ENCODE peak calls at places on chromosome 1, in five cellular contexts. Q is SK-N-SH, J is K562, Z is NT2/D1, Y is H1. B is an unnamed sample.

GRCh38 chr1:64881281-64881680 is 85.1 kb downstream of the JAK1 start:
- DNase-seq in Q (no peak), J (no peak), Z (no peak), Y (no peak), B (no peak)

GRCh38 chr1:54701996-54702395 is 13.7 kb upstream of the TTC4 start:
- DNase-seq in Q (no peak), J (no peak), Z (no peak), Y (no peak), B (no peak)

GRCh38 chr1:226690460-226690982 is 48.6 kb downstream of the ITPKB start:
- DNase-seq in Q (peak), J (no peak), Z (no peak), Y (no peak), B (no peak)

GRCh38 chr1:153526132-153526543 is 9.7 kb downstream of the S100A6 start:
- DNase-seq in Q (no peak), J (peak), Z (no peak), Y (no peak), B (no peak)

GRCh38 chr1:162302660-162303344 is 73.9 kb downstream of the SPATA46 start:
- DNase-seq in Q (no peak), J (no peak), Z (no peak), Y (no peak), B (no peak)

GRCh38 chr1:145994391-145995120 is 1.8 kb downstream of the TXNIP start:
- DNase-seq in Q (no peak), J (peak), Z (no peak), Y (no peak), B (no peak)

GRCh38 chr1:54002544-54003248 is 15.3 kb downstream of the LDLRAD1 start:
- DNase-seq in Q (no peak), J (no peak), Z (no peak), Y (no peak), B (no peak)

GRCh38 chr1:172745014-172745413 is 86.1 kb downstream of the FASLG start:
- DNase-seq in Q (peak), J (peak), Z (peak), Y (no peak), B (peak)

GRCh38 chr1:76640092-76640491 is 227.2 kb upstream of the ST6GALNAC5 start:
- DNase-seq in Q (no peak), J (no peak), Z (no peak), Y (no peak), B (peak)

GRCh38 chr1:30599721-30600120 is 123.7 kb downstream of the MATN1 start:
- DNase-seq in Q (no peak), J (no peak), Z (no peak), Y (no peak), B (no peak)

GRCh38 chr1:7538033-7538432 is 233.1 kb upstream of the VAMP3 start:
- DNase-seq in Q (no peak), J (peak), Z (peak), Y (no peak), B (no peak)

GRCh38 chr1:228043281-228043845 is 36.6 kb downstream of the WNT3A start:
- DNase-seq in Q (no peak), J (no peak), Z (no peak), Y (no peak), B (no peak)

GRCh38 chr1:35857830-35858229 is 25.2 kb upstream of the AGO1 start:
- DNase-seq in Q (no peak), J (peak), Z (peak), Y (no peak), B (peak)

GRCh38 chr1:9881838-9882249 is 28.2 kb downstream of the CTNNBIP1 start:
- DNase-seq in Q (no peak), J (no peak), Z (no peak), Y (no peak), B (no peak)

GRCh38 chr1:167138703-167139102 is 44.8 kb downstream of the STYXL2 start:
- DNase-seq in Q (no peak), J (no peak), Z (no peak), Y (no peak), B (no peak)

GRCh38 chr1:17629460-17629859 is 90.0 kb downstream of the ARHGEF10L start:
- DNase-seq in Q (peak), J (peak), Z (peak), Y (peak), B (no peak)

GRCh38 chr1:81312272-81312754 is 488.4 kb upstream of the ADGRL2 start:
- DNase-seq in Q (no peak), J (no peak), Z (peak), Y (no peak), B (no peak)

GRCh38 chr1:117627562-117628165 is 21.8 kb downstream of the TENT5C start:
- DNase-seq in Q (no peak), J (no peak), Z (no peak), Y (no peak), B (no peak)

GRCh38 chr1:82565146-82565545 is 764.4 kb downstream of the ADGRL2 start:
- DNase-seq in Q (no peak), J (no peak), Z (peak), Y (peak), B (peak)
- TF ChIP-seq YY1 in Q (no peak), J (no peak), Z (no peak), Y (no peak), B (no peak)

GRCh38 chr1:105872761-105873286 is 1183.7 kb upstream of the PRMT6 start:
- DNase-seq in Q (no peak), J (no peak), Z (no peak), Y (no peak), B (no peak)

DNA sequence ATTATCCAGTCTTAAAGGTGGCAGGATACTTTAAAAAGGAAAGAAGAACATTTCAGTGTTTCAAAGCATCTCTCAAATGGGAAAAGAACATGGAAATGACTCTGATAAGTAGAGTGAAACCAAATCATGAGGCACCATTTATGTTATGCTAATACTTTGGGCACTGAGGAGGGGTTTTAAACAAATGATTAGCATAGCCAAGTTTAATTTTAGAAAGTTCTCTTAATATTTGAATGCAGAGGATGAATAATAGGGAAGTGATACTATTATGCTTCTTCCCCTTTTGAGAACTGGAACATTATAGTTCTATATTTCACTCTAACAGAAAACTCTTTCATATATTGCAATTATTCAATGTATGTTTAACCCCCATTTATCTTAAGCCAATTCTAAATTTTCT is 1181.9 kb upstream of the PRMT6 start:
- DNase-seq in Q (no peak), J (no peak), Z (no peak), Y (no peak), B (no peak)
- TF ChIP-seq YY1 in Q (no peak), J (no peak), Z (no peak), Y (no peak), B (no peak)

GRCh38 chr1:41360074-41361027 is 883 bp upstream of the FOXO6 start:
- DNase-seq in Q (no peak), J (peak), Z (no peak), Y (no peak), B (no peak)
- TF ChIP-seq YY1 in Q (no peak), J (no peak), Z (no peak), Y (no peak), B (no peak)

GRCh38 chr1:111446967-111447892 is 1.8 kb downstream of the WDR77 start:
- DNase-seq in Q (no peak), J (no peak), Z (no peak), Y (no peak), B (no peak)

GRCh38 chr1:111442457-111442856 is 6.6 kb downstream of the WDR77 start:
- DNase-seq in Q (no peak), J (no peak), Z (no peak), Y (no peak), B (no peak)

GRCh38 chr1:111441573-111442192 is 7.4 kb downstream of the WDR77 start:
- DNase-seq in Q (peak), J (peak), Z (peak), Y (peak), B (no peak)

GRCh38 chr1:111439461-111440351 is 9.3 kb downstream of the WDR77 start:
- DNase-seq in Q (no peak), J (peak), Z (no peak), Y (no peak), B (no peak)

DNA sequence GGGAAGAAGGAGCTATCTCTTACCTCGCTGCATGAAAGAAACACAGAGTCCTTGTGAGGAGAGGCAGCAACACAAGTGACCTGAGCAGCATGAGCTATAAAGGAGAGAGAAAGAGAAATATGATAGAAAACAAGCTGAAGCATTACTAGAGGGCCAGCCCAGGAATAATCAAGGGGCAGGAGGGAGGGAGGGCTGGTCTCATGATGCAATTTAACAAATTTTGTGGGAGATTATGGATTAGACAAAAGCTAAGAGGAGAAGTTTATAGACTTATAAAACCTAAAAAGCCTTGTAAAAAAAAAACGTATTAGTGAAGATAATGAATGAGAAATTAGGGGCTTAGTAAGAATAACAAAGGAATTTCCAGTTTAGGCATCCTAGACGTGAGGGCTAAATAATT is 5.0 kb downstream of the WDR77 start:
- DNase-seq in Q (no peak), J (no peak), Z (no peak), Y (no peak), B (no peak)
- TF ChIP-seq YY1 in Q (no peak), J (no peak), Z (no peak), Y (no peak), B (no peak)

GRCh38 chr1:69569983-69570755 is 2.4 kb downstream of the LRRC7 start:
- DNase-seq in Q (no peak), J (peak), Z (no peak), Y (no peak), B (no peak)

GRCh38 chr1:69567847-69568434 is at the start of gene LRRC7:
- DNase-seq in Q (peak), J (peak), Z (peak), Y (no peak), B (no peak)

GRCh38 chr1:69572921-69573320 is 5.2 kb downstream of the LRRC7 start:
- DNase-seq in Q (no peak), J (no peak), Z (no peak), Y (no peak), B (no peak)

GRCh38 chr1:69569281-69569970 is 1.7 kb downstream of the LRRC7 start:
- DNase-seq in Q (peak), J (peak), Z (no peak), Y (no peak), B (no peak)

DNA sequence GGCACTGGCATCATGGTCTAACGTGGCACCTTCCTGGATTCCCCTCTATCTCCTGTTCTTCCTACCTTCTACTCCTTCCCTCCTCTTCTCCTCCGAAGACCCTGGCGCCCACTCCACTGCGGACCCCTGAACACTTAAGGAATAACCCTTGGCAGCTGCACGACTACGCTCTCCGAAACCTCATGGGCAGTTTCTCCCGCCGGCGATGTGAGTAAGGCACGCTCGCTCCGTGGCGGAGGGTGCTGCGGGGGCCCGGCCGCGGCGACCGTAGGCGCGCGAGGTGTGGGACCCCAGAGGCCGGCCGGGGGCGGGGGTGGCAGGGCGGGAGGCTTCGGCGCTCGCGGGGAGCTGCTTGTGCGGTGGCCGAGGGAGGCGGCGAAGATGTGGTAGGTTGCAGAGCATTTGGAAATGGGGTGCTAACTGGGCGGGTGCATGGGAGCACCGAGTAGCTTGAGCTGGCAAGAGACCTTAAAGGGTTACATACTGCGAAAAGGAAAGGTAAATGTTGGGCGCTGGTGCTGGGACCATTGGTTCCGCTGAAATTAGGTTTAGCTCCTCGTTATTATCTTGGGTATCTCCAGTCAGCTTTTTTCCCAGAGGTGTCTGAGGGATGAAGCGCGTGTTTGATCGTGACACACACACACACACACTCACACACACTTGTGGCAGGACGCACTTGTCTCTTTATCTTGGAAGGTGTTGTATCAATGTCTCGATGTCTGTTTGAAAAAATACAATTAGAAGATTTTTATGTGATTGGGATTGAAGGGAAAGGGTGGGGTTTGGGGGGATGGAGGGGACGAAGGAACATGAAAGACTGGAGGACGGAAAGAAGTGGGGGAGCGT is 936 bp downstream of the LRRC7 start:
- DNase-seq in Q (peak), J (peak), Z (no peak), Y (no peak), B (no peak)
- TF ChIP-seq YY1 in Q (no peak), J (no peak), Z (no peak), Y (no peak), B (no peak)

DNA sequence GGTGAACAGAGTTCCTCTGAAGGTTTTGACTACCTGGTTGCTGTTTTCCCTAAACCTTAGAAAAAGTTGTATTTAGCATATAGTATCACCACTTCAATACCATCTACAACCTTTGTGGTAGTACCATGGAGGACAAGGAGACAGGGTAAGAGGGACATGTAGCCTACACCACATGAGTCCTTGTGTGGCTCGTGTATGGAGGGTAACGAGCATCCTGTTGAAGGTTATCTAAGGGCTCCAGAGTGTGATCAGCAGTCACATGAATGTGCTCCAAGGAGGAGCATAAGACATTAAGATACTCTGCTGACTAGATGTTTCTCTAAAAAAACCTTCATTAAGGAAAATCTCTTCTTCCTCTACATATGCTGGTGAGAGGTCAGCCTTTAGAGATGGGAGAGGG is 67.3 kb downstream of the VCAM1 start:
- DNase-seq in Q (no peak), J (peak), Z (no peak), Y (no peak), B (no peak)
- TF ChIP-seq YY1 in Q (no peak), J (no peak), Z (no peak), Y (no peak), B (no peak)